ENCODE peak calls at places on chromosome 3, in ten cellular contexts. One of them, this sample, is unnamed.
A peak's percentile ranks its signal among the peaks of the same experiment; 100 is the strongest.

GRCh38 chr3:70000563-70001081 is 1.1 kb downstream of the SAMMSON start:
- DNase-seq in effector memory CD8-positive, alpha-beta T cell: no peak
- DNase-seq in NCI-H1694 treated with DMSO at 0.1 percent for 48 hours: no peak
- DNase-seq in CD8-positive, alpha-beta T cell: no peak
- DNase-seq in psoas muscle: no peak
- DNase-seq in NCI-H1092: no peak
- DNase-seq in SHP77: peak; percentile 54
- DNase-seq in fibroblast of mammary gland: no peak
- DNase-seq in activated B cell treated with CpG ODN at 0.5 μM for 24 hours: no peak
- DNase-seq in stimulated activated effector memory CD8-positive, alpha-beta T cell treated with anti-CD3 and anti-CD28 coated beads, Interleukin-12 subunit alpha, Interleukin-12 subunit beta, amount 100 ng/mL, for 72 hours: no peak
- DNase-seq in this sample: no peak

GRCh38 chr3:131762981-131763380 is 260.2 kb upstream of the MRPL3 start:
- DNase-seq in effector memory CD8-positive, alpha-beta T cell: no peak
- DNase-seq in NCI-H1694 treated with DMSO at 0.1 percent for 48 hours: no peak
- DNase-seq in CD8-positive, alpha-beta T cell: no peak
- DNase-seq in psoas muscle: no peak
- DNase-seq in NCI-H1092: no peak
- DNase-seq in SHP77: no peak
- DNase-seq in fibroblast of mammary gland: peak; percentile 15
- DNase-seq in activated B cell treated with CpG ODN at 0.5 μM for 24 hours: no peak
- DNase-seq in stimulated activated effector memory CD8-positive, alpha-beta T cell treated with anti-CD3 and anti-CD28 coated beads, Interleukin-12 subunit alpha, Interleukin-12 subunit beta, amount 100 ng/mL, for 72 hours: no peak
- DNase-seq in this sample: no peak

GRCh38 chr3:16329036-16329791 is 64.2 kb downstream of the OXNAD1 start:
- DNase-seq in effector memory CD8-positive, alpha-beta T cell: no peak
- DNase-seq in NCI-H1694 treated with DMSO at 0.1 percent for 48 hours: no peak
- DNase-seq in CD8-positive, alpha-beta T cell: no peak
- DNase-seq in psoas muscle: peak; percentile 77
- DNase-seq in NCI-H1092: no peak
- DNase-seq in SHP77: no peak
- DNase-seq in fibroblast of mammary gland: peak; percentile 14
- DNase-seq in activated B cell treated with CpG ODN at 0.5 μM for 24 hours: no peak
- DNase-seq in stimulated activated effector memory CD8-positive, alpha-beta T cell treated with anti-CD3 and anti-CD28 coated beads, Interleukin-12 subunit alpha, Interleukin-12 subunit beta, amount 100 ng/mL, for 72 hours: no peak
- DNase-seq in this sample: no peak

GRCh38 chr3:23004971-23005370 is 198.2 kb upstream of the UBE2E2 start:
- DNase-seq in effector memory CD8-positive, alpha-beta T cell: no peak
- DNase-seq in NCI-H1694 treated with DMSO at 0.1 percent for 48 hours: no peak
- DNase-seq in CD8-positive, alpha-beta T cell: no peak
- DNase-seq in psoas muscle: no peak
- DNase-seq in NCI-H1092: no peak
- DNase-seq in SHP77: no peak
- DNase-seq in fibroblast of mammary gland: peak; percentile 84
- DNase-seq in activated B cell treated with CpG ODN at 0.5 μM for 24 hours: no peak
- DNase-seq in stimulated activated effector memory CD8-positive, alpha-beta T cell treated with anti-CD3 and anti-CD28 coated beads, Interleukin-12 subunit alpha, Interleukin-12 subunit beta, amount 100 ng/mL, for 72 hours: no peak
- DNase-seq in this sample: no peak

GRCh38 chr3:151400341-151400740 is 15.8 kb upstream of the P2RY12 start:
- DNase-seq in effector memory CD8-positive, alpha-beta T cell: no peak
- DNase-seq in NCI-H1694 treated with DMSO at 0.1 percent for 48 hours: no peak
- DNase-seq in CD8-positive, alpha-beta T cell: no peak
- DNase-seq in psoas muscle: no peak
- DNase-seq in NCI-H1092: no peak
- DNase-seq in SHP77: no peak
- DNase-seq in fibroblast of mammary gland: no peak
- DNase-seq in activated B cell treated with CpG ODN at 0.5 μM for 24 hours: no peak
- DNase-seq in stimulated activated effector memory CD8-positive, alpha-beta T cell treated with anti-CD3 and anti-CD28 coated beads, Interleukin-12 subunit alpha, Interleukin-12 subunit beta, amount 100 ng/mL, for 72 hours: no peak
- DNase-seq in this sample: no peak

GRCh38 chr3:50189274-50189673 is 2.1 kb upstream of the GNAT1 start:
- DNase-seq in effector memory CD8-positive, alpha-beta T cell: no peak
- DNase-seq in NCI-H1694 treated with DMSO at 0.1 percent for 48 hours: peak; percentile 18
- DNase-seq in CD8-positive, alpha-beta T cell: no peak
- DNase-seq in psoas muscle: peak; percentile 84
- DNase-seq in NCI-H1092: peak; percentile 26
- DNase-seq in SHP77: peak; percentile 66
- DNase-seq in fibroblast of mammary gland: peak; percentile 77
- DNase-seq in activated B cell treated with CpG ODN at 0.5 μM for 24 hours: no peak
- DNase-seq in stimulated activated effector memory CD8-positive, alpha-beta T cell treated with anti-CD3 and anti-CD28 coated beads, Interleukin-12 subunit alpha, Interleukin-12 subunit beta, amount 100 ng/mL, for 72 hours: no peak
- DNase-seq in this sample: no peak

GRCh38 chr3:153158961-153159735 is 2.9 kb upstream of the RAP2B start:
- DNase-seq in effector memory CD8-positive, alpha-beta T cell: no peak
- DNase-seq in NCI-H1694 treated with DMSO at 0.1 percent for 48 hours: no peak
- DNase-seq in CD8-positive, alpha-beta T cell: no peak
- DNase-seq in psoas muscle: no peak
- DNase-seq in NCI-H1092: no peak
- DNase-seq in SHP77: no peak
- DNase-seq in fibroblast of mammary gland: no peak
- DNase-seq in activated B cell treated with CpG ODN at 0.5 μM for 24 hours: no peak
- DNase-seq in stimulated activated effector memory CD8-positive, alpha-beta T cell treated with anti-CD3 and anti-CD28 coated beads, Interleukin-12 subunit alpha, Interleukin-12 subunit beta, amount 100 ng/mL, for 72 hours: no peak
- DNase-seq in this sample: no peak

GRCh38 chr3:194390835-194391234 is 8.2 kb downstream of the GP5 start:
- DNase-seq in effector memory CD8-positive, alpha-beta T cell: no peak
- DNase-seq in NCI-H1694 treated with DMSO at 0.1 percent for 48 hours: no peak
- DNase-seq in CD8-positive, alpha-beta T cell: no peak
- DNase-seq in psoas muscle: no peak
- DNase-seq in NCI-H1092: no peak
- DNase-seq in SHP77: no peak
- DNase-seq in fibroblast of mammary gland: no peak
- DNase-seq in activated B cell treated with CpG ODN at 0.5 μM for 24 hours: no peak
- DNase-seq in stimulated activated effector memory CD8-positive, alpha-beta T cell treated with anti-CD3 and anti-CD28 coated beads, Interleukin-12 subunit alpha, Interleukin-12 subunit beta, amount 100 ng/mL, for 72 hours: no peak
- DNase-seq in this sample: no peak

GRCh38 chr3:44021646-44022594 is 219.8 kb upstream of the TOPAZ1 start:
- DNase-seq in effector memory CD8-positive, alpha-beta T cell: no peak
- DNase-seq in NCI-H1694 treated with DMSO at 0.1 percent for 48 hours: no peak
- DNase-seq in CD8-positive, alpha-beta T cell: no peak
- DNase-seq in psoas muscle: no peak
- DNase-seq in NCI-H1092: no peak
- DNase-seq in SHP77: no peak
- DNase-seq in fibroblast of mammary gland: peak; percentile 13
- DNase-seq in activated B cell treated with CpG ODN at 0.5 μM for 24 hours: no peak
- DNase-seq in stimulated activated effector memory CD8-positive, alpha-beta T cell treated with anti-CD3 and anti-CD28 coated beads, Interleukin-12 subunit alpha, Interleukin-12 subunit beta, amount 100 ng/mL, for 72 hours: no peak
- DNase-seq in this sample: no peak